ENCODE peak calls at places on chromosomes 5 and 9, in four cellular contexts. I is GM12878, X is K562, Z is HepG2. W is an unnamed sample.

GRCh38 chr9:125742657-125743056 is 4.5 kb upstream of the PBX3 start:
- DNase-seq in I (no peak), X (no peak), Z (no peak), W (no peak)

GRCh38 chr9:86795861-86796497 is 151.3 kb downstream of the GAS1 start:
- DNase-seq in X (no peak), I (no peak), Z (no peak), W (no peak)

GRCh38 chr9:32344551-32345182 is 39.8 kb upstream of the ACO1 start:
- DNase-seq in Z (no peak), I (no peak), X (no peak), W (no peak)

GRCh38 chr5:171612749-171613148 is 172.9 kb upstream of the SMIM23 start:
- DNase-seq in I (no peak), X (no peak), Z (no peak), W (no peak)

GRCh38 chr9:88604836-88605499 is 70.0 kb downstream of the NXNL2 start:
- DNase-seq in Z (no peak), I (no peak), X (no peak), W (no peak)

GRCh38 chr9:107251756-107252322 is 31.2 kb upstream of the RAD23B start:
- DNase-seq in Z (peak; percentile 97), X (peak; percentile 35), I (no peak), W (no peak)

GRCh38 chr5:39218482-39219381 is 631 bp downstream of the FYB1 start:
- DNase-seq in Z (no peak), I (no peak), X (no peak), W (no peak)

GRCh38 chr5:179773686-179774040 is 20.1 kb upstream of the LTC4S start:
- DNase-seq in Z (no peak), X (no peak), I (no peak), W (no peak)

GRCh38 chr9:29211681-29212589 is 1638.7 kb upstream of the C9orf72 start:
- DNase-seq in I (no peak), X (no peak), Z (peak; percentile 12), W (peak; percentile 69)

GRCh38 chr5:145130996-145131395 is 704.1 kb downstream of the PRELID2 start:
- DNase-seq in Z (no peak), I (no peak), X (no peak), W (no peak)

GRCh38 chr5:91240175-91240574 is 142.9 kb downstream of the ARRDC3 start:
- DNase-seq in I (no peak), Z (no peak), X (no peak), W (no peak)

GRCh38 chr5:91232523-91232922 is 150.6 kb downstream of the ARRDC3 start:
- DNase-seq in I (no peak), Z (no peak), X (no peak), W (no peak)

DNA sequence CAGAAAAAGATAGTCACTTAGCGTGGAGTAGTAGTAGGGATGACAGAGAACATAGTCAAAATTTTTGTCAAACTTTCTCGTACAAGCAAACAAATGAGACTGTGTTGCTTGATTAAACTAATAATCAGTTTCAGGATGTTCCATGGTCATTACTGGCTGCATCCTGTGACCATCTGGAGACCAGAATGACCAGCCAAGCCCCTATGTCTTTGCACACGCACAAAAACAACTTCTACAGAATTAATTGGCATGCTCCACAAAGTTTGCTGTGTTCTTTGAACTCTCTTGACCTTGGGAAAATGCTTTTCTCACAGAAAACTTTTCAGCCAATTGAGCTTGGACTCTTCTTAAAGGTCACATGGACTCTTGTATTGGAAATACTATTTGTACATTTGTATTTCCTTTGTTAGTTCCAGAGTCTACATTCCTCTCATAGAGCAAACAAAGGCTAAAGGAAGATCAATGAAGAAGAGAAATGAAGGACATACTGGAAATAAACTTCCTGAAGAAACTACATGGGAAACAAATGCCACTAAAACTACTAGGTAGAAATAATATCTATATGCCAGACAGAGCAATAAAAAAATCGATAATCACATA is 147.8 kb downstream of the ARRDC3 start:
- DNase-seq in I (no peak), Z (peak; percentile 61), X (no peak), W (no peak)
- TF ChIP-seq FOXK2 in I (no peak), Z (no peak), X (no peak), W (no peak)

DNA sequence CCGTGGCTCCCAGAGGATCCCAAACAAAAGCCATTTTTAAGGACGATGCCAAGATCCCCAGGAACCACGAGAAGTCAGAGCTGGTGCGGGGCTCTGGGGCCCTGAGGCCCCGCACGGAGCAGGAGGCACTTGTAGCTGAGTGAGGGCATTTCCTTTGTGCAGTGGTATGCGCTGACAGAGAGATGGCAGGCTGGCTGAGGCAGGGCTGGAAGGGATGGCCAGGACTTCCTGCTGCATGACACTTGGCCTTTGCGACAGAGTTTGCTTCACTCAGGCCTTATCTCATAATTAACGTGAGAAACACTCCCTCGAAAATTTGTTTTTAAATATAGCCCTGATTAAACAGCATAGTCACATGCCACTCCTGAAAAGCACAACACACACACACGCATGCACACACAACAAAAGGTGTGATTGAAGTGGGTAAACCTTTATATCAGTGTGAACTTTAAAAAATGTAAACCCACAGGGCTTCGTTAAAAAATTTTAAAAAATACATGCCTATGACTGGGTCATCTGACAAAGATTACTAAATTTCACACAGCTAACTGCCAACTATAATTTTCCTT is 536.6 kb downstream of the PDE4D start:
- DNase-seq in Z (no peak), I (no peak), X (no peak), W (peak; percentile 29)
- TF ChIP-seq FOXK2 in Z (no peak), I (no peak), X (no peak), W (no peak)

DNA sequence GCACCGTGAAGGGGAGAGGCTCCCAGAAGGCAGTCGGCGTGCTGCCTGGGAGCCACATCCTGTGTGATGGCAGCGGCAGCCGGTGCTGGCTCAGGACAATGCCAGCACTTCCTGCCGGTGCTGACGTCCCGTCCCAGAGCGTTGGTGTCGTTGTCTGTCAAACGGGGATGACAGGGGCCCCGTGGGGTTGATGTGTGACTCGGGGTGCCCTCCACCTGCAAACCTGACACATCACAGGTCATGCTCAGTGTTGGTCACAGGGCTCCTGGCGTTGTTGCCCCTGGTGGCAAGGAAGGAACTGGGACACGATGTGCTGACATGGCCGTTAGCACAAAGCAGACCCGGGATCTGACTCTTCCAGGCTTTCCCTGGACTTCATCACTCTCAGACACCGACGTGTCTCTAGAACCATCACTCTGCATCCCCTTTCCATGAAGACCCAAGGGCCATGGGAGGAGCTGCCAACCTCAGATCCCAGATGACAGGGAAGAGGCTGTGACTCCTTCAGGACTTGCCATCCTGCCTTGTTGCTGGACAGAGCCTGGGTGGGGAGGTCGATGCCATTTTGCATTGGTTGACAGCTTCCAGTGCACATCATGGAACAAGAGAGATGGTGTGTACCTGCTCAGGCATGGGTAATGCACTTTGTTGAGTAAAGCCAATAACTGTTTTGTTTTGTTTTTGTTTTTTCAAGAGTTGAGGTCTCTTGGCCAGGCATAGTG is 21.5 kb downstream of the PLPP7 start:
- DNase-seq in X (no peak), I (no peak), Z (no peak), W (no peak)
- TF ChIP-seq FOXK2 in X (no peak), I (no peak), Z (no peak), W (no peak)

GRCh38 chr9:135305546-135306180 is 173.9 kb upstream of the PPP1R26 start:
- DNase-seq in X (no peak), I (no peak), Z (no peak), W (no peak)

GRCh38 chr9:135307314-135307713 is 172.3 kb upstream of the PPP1R26 start:
- DNase-seq in X (no peak), Z (no peak), I (no peak), W (no peak)

GRCh38 chr9:135308809-135309762 is 170.5 kb upstream of the PPP1R26 start:
- DNase-seq in X (no peak), Z (no peak), I (no peak), W (no peak)

GRCh38 chr9:135304886-135305285 is 174.7 kb upstream of the PPP1R26 start:
- DNase-seq in I (no peak), X (no peak), Z (no peak), W (no peak)

GRCh38 chr9:135306699-135307098 is 172.9 kb upstream of the PPP1R26 start:
- DNase-seq in I (no peak), X (no peak), Z (no peak), W (no peak)
- TF ChIP-seq FOXK2 in I (no peak), X (no peak), Z (no peak), W (no peak)

GRCh38 chr9:114308361-114308950 is 14.4 kb upstream of the ORM1 start:
- DNase-seq in X (no peak), I (no peak), Z (no peak), W (no peak)
- TF ChIP-seq FOXK2 in X (no peak), I (no peak), Z (no peak), W (no peak)

DNA sequence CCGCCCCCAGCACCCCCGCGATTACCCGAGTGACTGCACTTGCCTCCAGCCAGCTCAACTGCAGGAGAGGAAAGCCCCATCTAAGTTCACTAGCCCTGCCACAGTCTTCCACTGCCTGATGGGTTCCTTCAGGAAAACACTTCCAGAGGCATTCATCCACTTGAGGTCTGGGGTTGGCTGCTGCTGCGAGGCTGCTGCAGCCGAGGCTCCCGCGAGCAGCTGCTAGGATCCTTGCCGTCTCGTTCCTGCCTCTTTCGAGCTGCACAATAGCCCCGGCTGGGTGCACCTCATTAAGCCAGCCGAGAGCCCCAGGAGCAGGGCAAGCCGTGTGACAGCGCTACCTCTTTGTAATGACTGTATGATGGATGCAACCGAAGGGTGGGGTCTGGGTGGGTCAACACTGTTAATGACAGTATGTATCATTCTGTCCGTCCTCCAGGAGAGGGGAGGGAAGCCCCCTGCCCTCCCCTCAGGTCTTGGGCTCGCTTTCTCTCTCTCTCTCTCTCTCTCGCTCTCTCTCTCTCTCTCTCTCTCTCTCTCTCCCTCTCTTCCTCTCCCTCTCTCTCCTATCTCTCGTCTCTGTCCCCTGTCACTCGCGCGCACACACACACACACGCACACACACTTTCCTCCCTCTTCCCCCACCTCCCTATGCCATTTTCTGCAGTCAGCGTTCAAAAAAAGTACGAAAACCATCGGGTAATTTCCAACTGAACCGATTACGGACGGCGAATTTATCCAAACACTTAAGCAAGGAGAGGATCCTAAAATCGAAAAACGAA is 24.4 kb upstream of the ELAVL2 start:
- DNase-seq in X (no peak), Z (no peak), I (no peak), W (peak; percentile 41)
- TF ChIP-seq FOXK2 in X (no peak), Z (no peak), I (no peak), W (no peak)